ENCODE peak calls at places on chromosomes 6 and 20, in five cellular contexts. One of them, this sample, is unnamed.

GRCh38 chr20:63626424-63627128 is at the start of gene GMEB2:
- DNase-seq in activated CD8-positive, alpha-beta memory T cell treated with anti-CD3 and anti-CD28 coated beads for 48 hours: peak
- DNase-seq in brain microvascular endothelial cell: peak
- DNase-seq in activated CD4-positive, CD25-positive, alpha-beta regulatory T cell: peak
- DNase-seq in stomach: peak
- DNase-seq in this sample: peak

GRCh38 chr6:149961728-149962425 is 1.9 kb upstream of the ULBP1 start:
- DNase-seq in activated CD8-positive, alpha-beta memory T cell treated with anti-CD3 and anti-CD28 coated beads for 48 hours: no peak
- DNase-seq in brain microvascular endothelial cell: no peak
- DNase-seq in activated CD4-positive, CD25-positive, alpha-beta regulatory T cell: no peak
- DNase-seq in stomach: no peak
- DNase-seq in this sample: no peak

GRCh38 chr6:25637946-25638345 is 14.1 kb upstream of the SCGN start:
- DNase-seq in activated CD8-positive, alpha-beta memory T cell treated with anti-CD3 and anti-CD28 coated beads for 48 hours: no peak
- DNase-seq in brain microvascular endothelial cell: no peak
- DNase-seq in activated CD4-positive, CD25-positive, alpha-beta regulatory T cell: no peak
- DNase-seq in stomach: no peak
- DNase-seq in this sample: peak

GRCh38 chr6:27025351-27025750 is 222.2 kb upstream of the PRSS16 start:
- DNase-seq in activated CD8-positive, alpha-beta memory T cell treated with anti-CD3 and anti-CD28 coated beads for 48 hours: no peak
- DNase-seq in brain microvascular endothelial cell: no peak
- DNase-seq in activated CD4-positive, CD25-positive, alpha-beta regulatory T cell: no peak
- DNase-seq in stomach: no peak
- DNase-seq in this sample: no peak

GRCh38 chr6:148175511-148176188 is 167.0 kb upstream of the SASH1 start:
- DNase-seq in activated CD8-positive, alpha-beta memory T cell treated with anti-CD3 and anti-CD28 coated beads for 48 hours: no peak
- DNase-seq in brain microvascular endothelial cell: no peak
- DNase-seq in activated CD4-positive, CD25-positive, alpha-beta regulatory T cell: no peak
- DNase-seq in stomach: no peak
- DNase-seq in this sample: no peak

GRCh38 chr6:135451617-135452190 is 45.8 kb downstream of the AHI1 start:
- DNase-seq in activated CD8-positive, alpha-beta memory T cell treated with anti-CD3 and anti-CD28 coated beads for 48 hours: no peak
- DNase-seq in brain microvascular endothelial cell: no peak
- DNase-seq in activated CD4-positive, CD25-positive, alpha-beta regulatory T cell: no peak
- DNase-seq in stomach: no peak
- DNase-seq in this sample: no peak

GRCh38 chr20:59938221-59938620 is 1.9 kb downstream of the PPP1R3D start:
- DNase-seq in activated CD8-positive, alpha-beta memory T cell treated with anti-CD3 and anti-CD28 coated beads for 48 hours: no peak
- DNase-seq in brain microvascular endothelial cell: peak
- DNase-seq in activated CD4-positive, CD25-positive, alpha-beta regulatory T cell: no peak
- DNase-seq in stomach: no peak
- DNase-seq in this sample: no peak

GRCh38 chr20:35226775-35227681 is 538 bp downstream of the MMP24 start:
- DNase-seq in activated CD8-positive, alpha-beta memory T cell treated with anti-CD3 and anti-CD28 coated beads for 48 hours: no peak
- DNase-seq in brain microvascular endothelial cell: peak
- DNase-seq in activated CD4-positive, CD25-positive, alpha-beta regulatory T cell: peak
- DNase-seq in stomach: peak
- DNase-seq in this sample: peak

GRCh38 chr20:63497946-63498935 is 642 bp downstream of the EEF1A2 start:
- DNase-seq in activated CD8-positive, alpha-beta memory T cell treated with anti-CD3 and anti-CD28 coated beads for 48 hours: no peak
- DNase-seq in brain microvascular endothelial cell: peak
- DNase-seq in activated CD4-positive, CD25-positive, alpha-beta regulatory T cell: no peak
- DNase-seq in stomach: peak
- DNase-seq in this sample: peak

GRCh38 chr6:6333498-6333897 is 13.0 kb upstream of the F13A1 start:
- DNase-seq in activated CD8-positive, alpha-beta memory T cell treated with anti-CD3 and anti-CD28 coated beads for 48 hours: no peak
- DNase-seq in brain microvascular endothelial cell: peak
- DNase-seq in activated CD4-positive, CD25-positive, alpha-beta regulatory T cell: no peak
- DNase-seq in stomach: no peak
- DNase-seq in this sample: no peak

GRCh38 chr20:51631011-51631950 is 88.8 kb upstream of the NFATC2 start:
- DNase-seq in activated CD8-positive, alpha-beta memory T cell treated with anti-CD3 and anti-CD28 coated beads for 48 hours: no peak
- DNase-seq in brain microvascular endothelial cell: peak
- DNase-seq in activated CD4-positive, CD25-positive, alpha-beta regulatory T cell: no peak
- DNase-seq in stomach: no peak
- DNase-seq in this sample: peak

GRCh38 chr6:166637806-166638458 is 10.9 kb upstream of the RPS6KA2 start:
- DNase-seq in activated CD8-positive, alpha-beta memory T cell treated with anti-CD3 and anti-CD28 coated beads for 48 hours: no peak
- DNase-seq in brain microvascular endothelial cell: no peak
- DNase-seq in activated CD4-positive, CD25-positive, alpha-beta regulatory T cell: no peak
- DNase-seq in stomach: no peak
- DNase-seq in this sample: no peak

GRCh38 chr20:49278817-49279676 is 1.2 kb upstream of the ZNFX1 start:
- DNase-seq in activated CD8-positive, alpha-beta memory T cell treated with anti-CD3 and anti-CD28 coated beads for 48 hours: no peak
- DNase-seq in brain microvascular endothelial cell: peak
- DNase-seq in activated CD4-positive, CD25-positive, alpha-beta regulatory T cell: no peak
- DNase-seq in stomach: no peak
- DNase-seq in this sample: no peak

GRCh38 chr20:62280303-62280702 is 22.5 kb upstream of the ADRM1 start:
- DNase-seq in activated CD8-positive, alpha-beta memory T cell treated with anti-CD3 and anti-CD28 coated beads for 48 hours: no peak
- DNase-seq in brain microvascular endothelial cell: no peak
- DNase-seq in activated CD4-positive, CD25-positive, alpha-beta regulatory T cell: no peak
- DNase-seq in stomach: no peak
- DNase-seq in this sample: no peak

GRCh38 chr20:14304466-14304865 is 32.9 kb downstream of the FLRT3 start:
- DNase-seq in activated CD8-positive, alpha-beta memory T cell treated with anti-CD3 and anti-CD28 coated beads for 48 hours: no peak
- DNase-seq in brain microvascular endothelial cell: no peak
- DNase-seq in activated CD4-positive, CD25-positive, alpha-beta regulatory T cell: no peak
- DNase-seq in stomach: no peak
- DNase-seq in this sample: no peak

GRCh38 chr20:835220-836045 is 1.9 kb downstream of the FAM110A start:
- DNase-seq in activated CD8-positive, alpha-beta memory T cell treated with anti-CD3 and anti-CD28 coated beads for 48 hours: no peak
- DNase-seq in brain microvascular endothelial cell: no peak
- DNase-seq in activated CD4-positive, CD25-positive, alpha-beta regulatory T cell: no peak
- DNase-seq in stomach: peak
- DNase-seq in this sample: no peak

GRCh38 chr20:4243071-4243470 is 227.7 kb upstream of the RNF24 start:
- DNase-seq in activated CD8-positive, alpha-beta memory T cell treated with anti-CD3 and anti-CD28 coated beads for 48 hours: no peak
- DNase-seq in brain microvascular endothelial cell: no peak
- DNase-seq in activated CD4-positive, CD25-positive, alpha-beta regulatory T cell: no peak
- DNase-seq in stomach: no peak
- DNase-seq in this sample: no peak

GRCh38 chr6:28537065-28537464 is 11.4 kb downstream of the GPX5 start:
- DNase-seq in activated CD8-positive, alpha-beta memory T cell treated with anti-CD3 and anti-CD28 coated beads for 48 hours: no peak
- DNase-seq in brain microvascular endothelial cell: peak
- DNase-seq in activated CD4-positive, CD25-positive, alpha-beta regulatory T cell: no peak
- DNase-seq in stomach: no peak
- DNase-seq in this sample: no peak

GRCh38 chr6:2876210-2877056 is 26.7 kb downstream of the SERPINB9 start:
- DNase-seq in activated CD8-positive, alpha-beta memory T cell treated with anti-CD3 and anti-CD28 coated beads for 48 hours: no peak
- DNase-seq in brain microvascular endothelial cell: peak
- DNase-seq in activated CD4-positive, CD25-positive, alpha-beta regulatory T cell: no peak
- DNase-seq in stomach: peak
- DNase-seq in this sample: peak

GRCh38 chr6:31513456-31514165 is 15.2 kb upstream of the MCCD1 start:
- DNase-seq in activated CD8-positive, alpha-beta memory T cell treated with anti-CD3 and anti-CD28 coated beads for 48 hours: no peak
- DNase-seq in brain microvascular endothelial cell: no peak
- DNase-seq in activated CD4-positive, CD25-positive, alpha-beta regulatory T cell: no peak
- DNase-seq in stomach: no peak
- DNase-seq in this sample: no peak

GRCh38 chr20:51456511-51457280 is 85.8 kb downstream of the NFATC2 start:
- DNase-seq in activated CD8-positive, alpha-beta memory T cell treated with anti-CD3 and anti-CD28 coated beads for 48 hours: no peak
- DNase-seq in brain microvascular endothelial cell: peak
- DNase-seq in activated CD4-positive, CD25-positive, alpha-beta regulatory T cell: no peak
- DNase-seq in stomach: peak
- DNase-seq in this sample: peak